ENCODE peak calls at places on chromosomes 11 and 22, in four cellular contexts. B is dorsolateral prefrontal cortex, L is left ventricle myocardium inferior, W is IMR-90. N is an unnamed sample.

GRCh38 chr22:50523806-50524663 is 1.4 kb downstream of the SCO2 start:
- DNase-seq in B (no peak), L (no peak), W (no peak), N (no peak)

GRCh38 chr22:36352775-36353507 is 34.8 kb downstream of the MYH9 start:
- DNase-seq in B (no peak), L (peak), W (peak), N (peak)

GRCh38 chr11:13137778-13138400 is 128.8 kb downstream of the RASSF10 start:
- DNase-seq in B (no peak), L (no peak), W (peak), N (no peak)

GRCh38 chr11:20058749-20059458 is 101.4 kb downstream of the DBX1 start:
- DNase-seq in B (no peak), L (no peak), W (peak), N (no peak)

GRCh38 chr11:134414036-134414731 is 2.1 kb upstream of the B3GAT1 start:
- DNase-seq in B (no peak), L (no peak), W (no peak), N (no peak)

GRCh38 chr11:11865449-11865848 is 23.7 kb downstream of the USP47 start:
- DNase-seq in B (no peak), L (no peak), W (no peak), N (no peak)

GRCh38 chr11:45659031-45659817 is 6.2 kb downstream of the CHST1 start:
- DNase-seq in B (no peak), L (no peak), W (no peak), N (no peak)

GRCh38 chr11:111944651-111945051 is 7.5 kb downstream of the DIXDC1 start:
- DNase-seq in B (no peak), L (no peak), W (peak), N (no peak)

GRCh38 chr11:94956963-94957362 is 16.4 kb downstream of the CWC15 start:
- DNase-seq in B (no peak), L (no peak), W (no peak), N (no peak)

GRCh38 chr22:40491990-40492631 is 121.7 kb downstream of the SGSM3 start:
- DNase-seq in B (no peak), L (no peak), W (peak), N (peak)

GRCh38 chr11:1876361-1877063 is 15.2 kb downstream of the PRR33 start:
- DNase-seq in B (no peak), L (peak), W (no peak), N (no peak)

GRCh38 chr22:48278620-48279464 is 1516.4 kb downstream of the TBC1D22A start:
- DNase-seq in B (no peak), L (no peak), W (no peak), N (no peak)

GRCh38 chr11:72398058-72398758 is 36.1 kb downstream of the CLPB start:
- DNase-seq in B (no peak), L (no peak), W (no peak), N (no peak)

GRCh38 chr22:36027960-36028645 is 521 bp downstream of the RBFOX2 start:
- DNase-seq in B (no peak), L (no peak), W (no peak), N (peak)

GRCh38 chr11:133955091-133955846 is 1.5 kb downstream of the IGSF9B start:
- DNase-seq in B (no peak), L (peak), W (no peak), N (peak)

GRCh38 chr11:13238879-13239514 is 38.6 kb upstream of the BMAL1 start:
- DNase-seq in B (peak), L (peak), W (peak), N (peak)

GRCh38 chr11:76560219-76560618 is 110.3 kb downstream of the LRRC32 start:
- DNase-seq in B (no peak), L (no peak), W (no peak), N (no peak)

GRCh38 chr11:65432686-65433582 is 10.3 kb downstream of the NEAT1 start:
- DNase-seq in B (no peak), L (no peak), W (peak), N (peak)

GRCh38 chr11:65764434-65764833 is 16.3 kb downstream of the AP5B1 start:
- DNase-seq in B (no peak), L (no peak), W (no peak), N (no peak)

GRCh38 chr11:62449451-62449851 is 30.6 kb downstream of the SCGB1A1 start:
- DNase-seq in B (no peak), L (no peak), W (no peak), N (no peak)

GRCh38 chr22:27274770-27275449 is 526.6 kb downstream of the MN1 start:
- DNase-seq in B (no peak), L (no peak), W (peak), N (no peak)

GRCh38 chr11:102414559-102414958 is 38.0 kb downstream of the TMEM123 start:
- DNase-seq in B (no peak), L (no peak), W (no peak), N (no peak)

GRCh38 chr11:1970956-1971355 is 23.8 kb downstream of the MRPL23 start:
- DNase-seq in B (no peak), L (peak), W (no peak), N (no peak)

GRCh38 chr11:110130642-110131238 is 37.5 kb downstream of the ZC3H12C start:
- DNase-seq in B (no peak), L (no peak), W (peak), N (no peak)

GRCh38 chr22:42016111-42016510 is 17.5 kb downstream of the WBP2NL start:
- DNase-seq in B (no peak), L (no peak), W (no peak), N (no peak)

GRCh38 chr22:50105529-50106100 is 15.8 kb downstream of the MOV10L1 start:
- DNase-seq in B (no peak), L (no peak), W (peak), N (no peak)

GRCh38 chr11:45896392-45897068 is 10.5 kb downstream of the FREY1 start:
- DNase-seq in B (no peak), L (no peak), W (no peak), N (no peak)

GRCh38 chr22:32075997-32076725 is 33.1 kb downstream of the SLC5A1 start:
- DNase-seq in B (no peak), L (no peak), W (no peak), N (no peak)
- H3K4me3 ChIP-seq in B (no peak), L (peak), W (no peak), N (no peak)

GRCh38 chr11:117996058-117996457 is 9.9 kb downstream of the IL10RA start:
- DNase-seq in B (no peak), L (no peak), W (no peak), N (no peak)
- H3K27ac ChIP-seq in B (no peak), L (no peak), W (no peak), N (no peak)

DNA sequence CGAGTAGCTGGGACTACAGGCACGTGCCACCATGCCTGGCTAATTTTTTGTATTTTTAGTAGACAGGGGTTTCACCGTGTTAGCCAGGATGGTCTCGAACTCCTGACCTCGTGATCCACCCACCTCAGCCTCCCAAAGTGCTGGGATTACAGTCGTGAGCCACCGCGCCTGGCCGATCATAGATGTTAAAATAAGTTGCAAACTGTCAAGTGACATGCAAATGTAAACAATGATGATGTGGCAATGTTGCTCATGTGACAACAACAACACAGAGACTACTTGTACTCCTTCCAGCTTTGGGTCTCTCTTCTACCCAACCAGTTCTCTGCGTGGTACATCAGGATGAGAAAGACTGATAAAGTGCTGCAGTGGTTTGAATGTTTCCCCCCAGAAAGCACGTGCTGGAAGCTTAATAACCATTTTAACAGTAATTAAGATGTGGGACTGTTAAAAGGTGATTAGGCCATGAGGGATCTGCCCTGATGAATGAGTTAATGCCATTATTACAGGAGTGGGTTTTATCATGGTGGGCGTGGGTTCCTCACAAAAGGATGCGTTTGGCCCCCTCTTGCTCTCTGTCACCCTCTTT is 93.9 kb downstream of the RELT start:
- DNase-seq in B (no peak), L (no peak), W (no peak), N (no peak)
- H3K4me3 ChIP-seq in B (no peak), L (peak), W (no peak), N (no peak)

GRCh38 chr22:37455896-37456295 is 28.6 kb upstream of the ELFN2 start:
- DNase-seq in B (no peak), L (no peak), W (peak), N (no peak)
- H3K27ac ChIP-seq in B (no peak), L (no peak), W (peak), N (no peak)

GRCh38 chr11:112962854-112963367 is 1.7 kb downstream of the NCAM1 start:
- DNase-seq in B (peak), L (peak), W (no peak), N (no peak)
- H3K4me3 ChIP-seq in B (peak), L (peak), W (no peak), N (no peak)

GRCh38 chr11:127600674-127601073 is 600.1 kb upstream of the KIRREL3 start:
- DNase-seq in B (no peak), L (no peak), W (no peak), N (no peak)
- H3K27ac ChIP-seq in B (no peak), L (no peak), W (no peak), N (no peak)

DNA sequence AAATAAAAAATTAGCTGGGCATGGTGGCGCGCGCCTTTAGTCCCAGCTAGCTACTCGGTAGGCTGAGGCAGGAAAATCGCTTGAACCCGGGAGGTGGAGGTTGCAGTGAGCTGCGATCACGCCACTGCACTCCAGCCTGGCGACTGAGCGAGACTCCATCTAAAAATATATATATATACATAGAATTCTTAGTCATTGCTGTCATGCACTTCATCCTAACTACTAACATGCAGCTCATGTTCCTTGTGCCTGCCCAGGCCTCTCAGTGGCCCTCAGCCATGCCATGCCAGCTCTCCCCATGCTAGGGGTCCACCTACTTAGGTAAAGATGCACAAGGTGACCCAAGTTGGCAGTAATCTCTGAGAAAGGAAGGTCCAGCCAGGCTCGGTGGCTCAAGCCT is 3.1 kb downstream of the CYB561A3 start:
- DNase-seq in B (no peak), L (no peak), W (no peak), N (no peak)
- H3K4me3 ChIP-seq in B (no peak), L (no peak), W (no peak), N (no peak)

DNA sequence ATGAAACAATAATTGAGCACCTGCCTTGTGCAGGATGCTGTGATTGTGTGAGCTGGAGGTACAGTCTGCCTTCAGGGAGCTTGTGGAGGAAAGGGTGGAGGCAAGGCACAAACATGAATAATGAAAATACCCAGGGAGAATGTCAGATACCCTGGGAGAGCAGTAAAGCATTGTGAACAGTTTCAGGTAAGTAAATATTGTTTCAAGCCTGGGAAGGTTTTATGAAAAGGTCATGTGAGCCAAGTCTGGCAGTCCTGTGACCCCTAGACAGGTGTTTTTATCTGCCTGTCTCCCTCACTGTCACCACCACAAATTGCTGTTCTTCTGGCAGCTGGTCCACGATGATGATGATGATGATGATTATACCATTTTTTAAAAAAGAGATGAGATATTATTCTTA is 32.0 kb downstream of the SPECC1L start:
- DNase-seq in B (no peak), L (no peak), W (no peak), N (no peak)
- H3K27ac ChIP-seq in B (peak), L (peak), W (no peak), N (no peak)

GRCh38 chr11:119335655-119336543 is 1.6 kb downstream of the RNF26 start:
- DNase-seq in B (no peak), L (no peak), W (no peak), N (no peak)
- H3K4me3 ChIP-seq in B (peak), L (peak), W (no peak), N (no peak)

DNA sequence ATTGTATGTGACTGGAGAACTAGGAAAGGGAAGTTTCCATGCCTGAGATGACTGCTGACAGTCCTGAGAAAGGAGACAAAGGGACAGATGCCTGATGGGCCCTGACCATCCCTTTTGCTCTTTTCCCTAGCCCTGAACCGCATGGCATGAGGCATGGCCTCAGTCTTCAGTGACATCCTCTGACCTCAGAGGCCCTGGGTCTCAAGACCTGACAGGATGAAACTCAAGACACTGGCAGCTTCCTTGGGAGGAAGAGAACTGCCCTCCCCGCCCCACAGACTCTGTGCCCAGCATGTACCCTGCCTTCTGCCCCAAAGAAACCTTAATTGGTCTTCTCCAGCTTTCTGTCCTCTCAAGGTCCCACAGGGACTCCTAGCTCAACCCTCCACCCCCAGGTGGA is 444.1 kb downstream of the SOX6 start:
- DNase-seq in B (no peak), L (no peak), W (no peak), N (no peak)
- H3K27ac ChIP-seq in B (no peak), L (no peak), W (no peak), N (no peak)

N was measured in naive thymus-derived CD4-positive, alpha-beta T cell.